ENCODE peak calls at places on chromosomes 1 and 21, in four cellular contexts. W is heart left ventricle, E is HAP-1, J is occipital lobe. B is an unnamed sample.

GRCh38 chr1:155499263-155499662 is 63.3 kb downstream of the ASH1L start:
- DNase-seq in J (no peak), E (no peak), W (no peak), B (no peak)

GRCh38 chr1:24181619-24182018 is 5.5 kb downstream of the IFNLR1 start:
- DNase-seq in E (no peak), J (no peak), W (no peak), B (no peak)

GRCh38 chr21:14215971-14216621 is at the start of gene RBM11:
- DNase-seq in J (peak), W (peak), E (peak), B (no peak)

GRCh38 chr1:23343246-23344110 is 606 bp downstream of the HNRNPR start:
- DNase-seq in E (peak), W (no peak), J (peak), B (peak)

GRCh38 chr1:65525297-65526048 is 105.0 kb downstream of the LEPR start:
- DNase-seq in J (no peak), W (peak), E (no peak), B (no peak)

GRCh38 chr1:175870217-175870616 is 126.8 kb upstream of the TNR start:
- DNase-seq in E (no peak), W (no peak), J (no peak), B (no peak)

GRCh38 chr1:23419180-23419579 is 5.4 kb downstream of the TCEA3 start:
- DNase-seq in E (no peak), W (no peak), J (no peak), B (no peak)

GRCh38 chr1:229952670-229953520 is 114.1 kb upstream of the GALNT2 start:
- DNase-seq in J (no peak), E (no peak), W (no peak), B (no peak)

GRCh38 chr1:156499703-156500577 is 635 bp downstream of the MEF2D start:
- DNase-seq in J (peak), E (no peak), W (peak), B (peak)

GRCh38 chr1:16080422-16081150 is 7.1 kb upstream of the FAM131C start:
- DNase-seq in J (no peak), W (no peak), E (no peak), B (no peak)

GRCh38 chr1:165481820-165482532 is 37.0 kb upstream of the RXRG start:
- DNase-seq in J (no peak), E (no peak), W (peak), B (peak)

GRCh38 chr1:103460496-103460895 is 65.0 kb upstream of the RNPC3 start:
- DNase-seq in J (no peak), E (no peak), W (no peak), B (no peak)

GRCh38 chr1:81832573-81832972 is 31.8 kb downstream of the ADGRL2 start:
- DNase-seq in W (no peak), J (no peak), E (no peak), B (no peak)

GRCh38 chr1:186094170-186094569 is 280.9 kb downstream of the TPR start:
- DNase-seq in E (no peak), W (no peak), J (no peak), B (no peak)

GRCh38 chr1:29669488-29669871 is 433.2 kb downstream of the PTPRU start:
- DNase-seq in W (no peak), E (no peak), J (no peak), B (no peak)

GRCh38 chr1:211895126-211895759 is 64.7 kb upstream of the LPGAT1 start:
- DNase-seq in E (no peak), W (no peak), J (no peak), B (no peak)

GRCh38 chr1:233945573-233945972 is 41.1 kb downstream of the SLC35F3 start:
- DNase-seq in J (no peak), E (no peak), W (no peak), B (no peak)

GRCh38 chr1:208980590-208980989 is 602.9 kb upstream of the CAMK1G start:
- DNase-seq in W (no peak), E (no peak), J (no peak), B (no peak)

GRCh38 chr1:186454996-186455395 is 5.9 kb downstream of the PDC start:
- DNase-seq in W (no peak), J (no peak), E (no peak), B (no peak)

GRCh38 chr1:213530607-213531320 is 457.0 kb upstream of the PROX1 start:
- DNase-seq in J (no peak), E (no peak), W (peak), B (no peak)

GRCh38 chr1:29238601-29238964 is 2.3 kb downstream of the PTPRU start:
- DNase-seq in E (no peak), W (no peak), J (no peak), B (no peak)

GRCh38 chr1:55418625-55419024 is 203.5 kb upstream of the USP24 start:
- DNase-seq in W (no peak), J (no peak), E (no peak), B (no peak)

GRCh38 chr1:28737245-28738137 is 751 bp downstream of the YTHDF2 start:
- DNase-seq in W (peak), E (peak), J (no peak), B (peak)

GRCh38 chr21:45440736-45441350 is 35.9 kb downstream of the COL18A1 start:
- DNase-seq in E (no peak), W (no peak), J (no peak), B (no peak)

GRCh38 chr1:227318003-227318851 is at the start of gene CDC42BPA:
- DNase-seq in E (peak), W (peak), J (peak), B (peak)